ENCODE peak calls at places on chromosome 2, in eight cellular contexts. Q is NCI-H1417, A is WTC11, S is ACHN, K is NCI-H748 treated with DMSO at 0.1 percent for 48 hours, U is osteocyte, H is GOT3, Y is GM06990. P is an unnamed sample.

GRCh38 chr2:45918816-45919655 is 267.6 kb downstream of the PRKCE start:
- DNase-seq in Q (peak), A (no peak), S (no peak), K (no peak), U (no peak), H (no peak), Y (no peak), P (no peak)

GRCh38 chr2:20177556-20178403 is 47.1 kb downstream of the SDC1 start:
- DNase-seq in Q (no peak), A (no peak), S (no peak), K (no peak), U (no peak), H (no peak), Y (no peak), P (no peak)

GRCh38 chr2:34408100-34408499 is 809.0 kb upstream of the FAM98A start:
- DNase-seq in Q (no peak), A (no peak), S (no peak), K (no peak), U (no peak), H (no peak), Y (no peak), P (no peak)

GRCh38 chr2:70643715-70644114 is 90.1 kb upstream of the TGFA start:
- DNase-seq in Q (peak), A (peak), S (peak), K (peak), U (no peak), H (no peak), Y (no peak), P (no peak)

GRCh38 chr2:160513120-160513519 is 19.5 kb upstream of the RBMS1 start:
- DNase-seq in Q (no peak), A (no peak), S (no peak), K (no peak), U (no peak), H (no peak), Y (no peak), P (peak)

GRCh38 chr2:27209621-27210401 is 2.0 kb upstream of the ATRAID start:
- DNase-seq in Q (no peak), A (no peak), S (no peak), K (no peak), U (no peak), H (no peak), Y (no peak), P (no peak)

GRCh38 chr2:222805591-222806304 is 55.1 kb upstream of the ACSL3 start:
- DNase-seq in Q (no peak), A (no peak), S (no peak), K (no peak), U (peak), H (no peak), Y (no peak), P (no peak)

GRCh38 chr2:23789012-23789411 is 137.9 kb downstream of the ATAD2B start:
- DNase-seq in Q (no peak), A (no peak), S (no peak), K (no peak), U (no peak), H (no peak), Y (no peak), P (no peak)

GRCh38 chr2:44268259-44268649 is 7.0 kb upstream of the SLC3A1 start:
- DNase-seq in Q (no peak), A (no peak), S (peak), K (no peak), U (no peak), H (no peak), Y (no peak), P (no peak)

GRCh38 chr2:146624429-146624828 is 1220.4 kb upstream of the ACVR2A start:
- DNase-seq in Q (no peak), A (no peak), S (no peak), K (no peak), U (no peak), H (no peak), Y (no peak), P (no peak)

GRCh38 chr2:102514061-102514785 is 41.2 kb downstream of the SLC9A4 start:
- DNase-seq in Q (no peak), A (no peak), S (peak), K (no peak), U (no peak), H (no peak), Y (no peak), P (no peak)

GRCh38 chr2:2683581-2683980 is 352.5 kb upstream of the MYT1L start:
- DNase-seq in Q (peak), A (no peak), S (no peak), K (no peak), U (no peak), H (no peak), Y (no peak), P (no peak)

GRCh38 chr2:105883911-105884694 is 139.4 kb downstream of the NCK2 start:
- DNase-seq in Q (no peak), A (no peak), S (no peak), K (no peak), U (no peak), H (no peak), Y (no peak), P (peak)

GRCh38 chr2:61677306-61677705 is 139.2 kb upstream of the XPO1 start:
- DNase-seq in Q (no peak), A (no peak), S (no peak), K (no peak), U (no peak), H (no peak), Y (no peak), P (no peak)

GRCh38 chr2:178298785-178299212 is 104.5 kb downstream of the OSBPL6 start:
- DNase-seq in Q (no peak), A (no peak), S (no peak), K (no peak), U (no peak), H (no peak), Y (no peak), P (no peak)

GRCh38 chr2:235510305-235510704 is 16.5 kb downstream of the AGAP1 start:
- DNase-seq in Q (no peak), A (no peak), S (no peak), K (no peak), U (no peak), H (no peak), Y (no peak), P (no peak)

GRCh38 chr2:6073260-6074141 is 381.3 kb downstream of the SOX11 start:
- DNase-seq in Q (peak), A (no peak), S (peak), K (no peak), U (no peak), H (no peak), Y (peak), P (peak)

GRCh38 chr2:239904496-239904895 is 120.6 kb downstream of the NDUFA10 start:
- DNase-seq in Q (no peak), A (no peak), S (no peak), K (no peak), U (peak), H (no peak), Y (no peak), P (no peak)

GRCh38 chr2:54709341-54709809 is 14.1 kb upstream of the EML6 start:
- DNase-seq in Q (no peak), A (peak), S (no peak), K (no peak), U (no peak), H (no peak), Y (peak), P (no peak)

GRCh38 chr2:159933727-159934049 is 128.7 kb downstream of the PLA2R1 start:
- DNase-seq in Q (no peak), A (no peak), S (no peak), K (no peak), U (no peak), H (no peak), Y (peak), P (no peak)

GRCh38 chr2:36356199-36356989 is 816 bp downstream of the CRIM1 start:
- DNase-seq in Q (no peak), A (peak), S (no peak), K (no peak), U (peak), H (no peak), Y (peak), P (peak)

GRCh38 chr2:109463891-109464290 is 149.9 kb downstream of the SEPTIN10 start:
- DNase-seq in Q (no peak), A (no peak), S (no peak), K (no peak), U (peak), H (no peak), Y (no peak), P (no peak)

GRCh38 chr2:147913701-147914480 is 69.1 kb downstream of the ACVR2A start:
- DNase-seq in Q (no peak), A (no peak), S (no peak), K (no peak), U (no peak), H (no peak), Y (no peak), P (no peak)

GRCh38 chr2:64989126-64989981 is at the start of gene SLC1A4:
- DNase-seq in Q (peak), A (peak), S (peak), K (peak), U (peak), H (peak), Y (peak), P (peak)

GRCh38 chr2:112714836-112715631 is 5.8 kb upstream of the NT5DC4 start:
- DNase-seq in Q (no peak), A (no peak), S (peak), K (no peak), U (peak), H (no peak), Y (no peak), P (no peak)

GRCh38 chr2:172662099-172662498 is 73.5 kb upstream of the RAPGEF4 start:
- DNase-seq in Q (no peak), A (no peak), S (no peak), K (no peak), U (no peak), H (no peak), Y (no peak), P (no peak)

GRCh38 chr2:33426666-33427231 is 49.7 kb upstream of the RASGRP3 start:
- DNase-seq in Q (peak), A (no peak), S (peak), K (no peak), U (no peak), H (no peak), Y (no peak), P (no peak)

GRCh38 chr2:43429366-43429765 is 166.5 kb downstream of the THADA start:
- DNase-seq in Q (no peak), A (no peak), S (no peak), K (no peak), U (no peak), H (no peak), Y (no peak), P (no peak)

GRCh38 chr2:2939078-2939795 is 438.4 kb downstream of the EIPR1 start:
- DNase-seq in Q (no peak), A (no peak), S (no peak), K (no peak), U (no peak), H (no peak), Y (no peak), P (no peak)

GRCh38 chr2:226618875-226619605 is 180.6 kb downstream of the IRS1 start:
- DNase-seq in Q (no peak), A (no peak), S (no peak), K (no peak), U (no peak), H (no peak), Y (no peak), P (no peak)

GRCh38 chr2:7043689-7044088 is 126.5 kb downstream of the RNF144A start:
- DNase-seq in Q (no peak), A (no peak), S (no peak), K (no peak), U (no peak), H (no peak), Y (no peak), P (no peak)

GRCh38 chr2:74497777-74498499 is 1.5 kb downstream of the LBX2 start:
- DNase-seq in Q (no peak), A (peak), S (no peak), K (no peak), U (no peak), H (no peak), Y (no peak), P (no peak)

GRCh38 chr2:7432426-7432825 is 515.2 kb downstream of the RNF144A start:
- DNase-seq in Q (no peak), A (no peak), S (no peak), K (no peak), U (no peak), H (no peak), Y (no peak), P (no peak)

GRCh38 chr2:197255550-197255949 is 55.0 kb downstream of the ANKRD44 start:
- DNase-seq in Q (no peak), A (peak), S (no peak), K (no peak), U (no peak), H (no peak), Y (peak), P (peak)

GRCh38 chr2:240582781-240583180 is 3.8 kb upstream of the CAPN10 start:
- DNase-seq in Q (no peak), A (no peak), S (no peak), K (no peak), U (no peak), H (no peak), Y (no peak), P (no peak)

GRCh38 chr2:222130855-222131254 is 167.9 kb downstream of the PAX3 start:
- DNase-seq in Q (no peak), A (no peak), S (no peak), K (no peak), U (no peak), H (no peak), Y (no peak), P (no peak)

GRCh38 chr2:73457982-73458381 is 72.3 kb downstream of the ALMS1 start:
- DNase-seq in Q (no peak), A (no peak), S (no peak), K (no peak), U (no peak), H (no peak), Y (no peak), P (no peak)